ENCODE peak calls at places on chromosomes 11 and 22, in eight cellular contexts. X is activated CD4-positive, CD25-positive, alpha-beta regulatory T cell; F is hepatic stellate cell; P is ACHN; T is globus pallidus; K is fibroblast of pulmonary artery; U is Kasumi-1; I is effector CD8-positive, alpha-beta T cell. B is an unnamed sample.

GRCh38 chr22:43343262-43343988 is at the start of gene SCUBE1:
- DNase-seq in I (no peak), K (peak), T (no peak), X (no peak), P (peak), F (peak), U (peak), B (peak)

GRCh38 chr11:36196476-36197099 is 92.6 kb downstream of the COMMD9 start:
- DNase-seq in U (no peak), P (no peak), T (no peak), I (no peak), K (peak), F (no peak), X (no peak), B (peak)

GRCh38 chr11:92211576-92212167 is 12.9 kb upstream of the FAT3 start:
- DNase-seq in P (peak), K (peak), I (no peak), T (peak), F (peak), X (no peak), U (no peak), B (peak)

GRCh38 chr11:132535830-132536229 is 996.5 kb downstream of the OPCML start:
- DNase-seq in U (no peak), I (no peak), X (no peak), P (no peak), K (no peak), F (no peak), T (no peak), B (no peak)

GRCh38 chr22:40425082-40425481 is 54.7 kb downstream of the SGSM3 start:
- DNase-seq in X (no peak), I (no peak), P (no peak), K (no peak), F (no peak), T (no peak), U (peak), B (no peak)

GRCh38 chr11:116339306-116339705 is 433.5 kb downstream of the BUD13 start:
- DNase-seq in F (no peak), X (no peak), T (no peak), P (no peak), K (no peak), I (no peak), U (no peak), B (no peak)

GRCh38 chr22:44736581-44737413 is 15.6 kb upstream of the ARHGAP8 start:
- DNase-seq in K (no peak), X (no peak), F (no peak), T (no peak), P (no peak), I (no peak), U (no peak), B (no peak)

GRCh38 chr11:12540913-12541587 is 133.2 kb upstream of the TEAD1 start:
- DNase-seq in T (no peak), U (no peak), F (peak), X (no peak), K (peak), I (no peak), P (peak), B (peak)

GRCh38 chr11:118274184-118274583 is 10.1 kb upstream of the MPZL2 start:
- DNase-seq in P (no peak), F (no peak), X (no peak), T (no peak), I (no peak), K (no peak), U (no peak), B (no peak)

GRCh38 chr11:117840881-117841581 is 16.5 kb upstream of the FXYD2 start:
- DNase-seq in I (no peak), P (no peak), U (no peak), T (no peak), K (no peak), X (no peak), F (no peak), B (no peak)

GRCh38 chr22:36816635-36817428 is at the start of gene PVALB:
- DNase-seq in F (no peak), U (no peak), X (no peak), I (no peak), P (no peak), T (no peak), K (peak), B (peak)

GRCh38 chr11:45926536-45927331 is 4.3 kb downstream of the LARGE2 start:
- DNase-seq in F (no peak), T (no peak), U (no peak), I (no peak), K (no peak), P (no peak), X (no peak), B (no peak)

GRCh38 chr11:11572386-11572785 is 49.4 kb downstream of the GALNT18 start:
- DNase-seq in U (no peak), F (no peak), X (no peak), T (no peak), P (no peak), I (no peak), K (no peak), B (no peak)

GRCh38 chr11:19939415-19939929 is 220.8 kb downstream of the DBX1 start:
- DNase-seq in P (no peak), F (no peak), T (no peak), K (no peak), I (no peak), U (no peak), X (no peak), B (no peak)

GRCh38 chr11:57484141-57484710 is 23.9 kb downstream of the RTN4RL2 start:
- DNase-seq in K (no peak), T (no peak), F (no peak), X (no peak), P (no peak), U (peak), I (no peak), B (no peak)